ENCODE peak calls at places on chromosomes 5 and 9, in six cellular contexts. Y is natural killer cell, T is H1, B is Peyer's patch, O is neural crest cell, V is BJ. P is an unnamed sample.
A peak's percentile ranks its signal among the peaks of the same experiment; 100 is the strongest.

GRCh38 chr9:19186240-19186639 is 44.3 kb upstream of the DENND4C start:
- DNase-seq in B (no peak), O (no peak), T (no peak), V (no peak), Y (no peak), P (no peak)

GRCh38 chr5:850511-851006 is at the start of gene ZDHHC11:
- DNase-seq in T (peak; percentile 46), Y (no peak), O (peak; percentile 44), B (peak; percentile 45), V (no peak), P (no peak)

GRCh38 chr5:33114361-33114760 is 326.4 kb upstream of the TARS1 start:
- DNase-seq in Y (no peak), B (no peak), T (no peak), V (no peak), O (no peak), P (no peak)

GRCh38 chr5:35012796-35013195 is 35.0 kb downstream of the AGXT2 start:
- DNase-seq in B (no peak), V (no peak), O (no peak), T (no peak), Y (no peak), P (no peak)

GRCh38 chr9:89036383-89036782 is 45.1 kb downstream of the S1PR3 start:
- DNase-seq in B (no peak), T (no peak), Y (no peak), V (no peak), O (no peak), P (no peak)

GRCh38 chr5:107418902-107419301 is 251.8 kb downstream of the EFNA5 start:
- DNase-seq in O (no peak), T (no peak), B (no peak), V (no peak), Y (no peak), P (no peak)

GRCh38 chr5:112554089-112554977 is 135.3 kb upstream of the EPB41L4A start:
- DNase-seq in Y (no peak), T (no peak), B (no peak), V (no peak), O (no peak), P (no peak)

GRCh38 chr5:172897691-172898512 is 61.3 kb upstream of the RPL26L1 start:
- DNase-seq in Y (no peak), O (no peak), B (no peak), T (no peak), V (peak; percentile 99), P (no peak)

GRCh38 chr5:61817472-61818326 is 485.6 kb downstream of the ZSWIM6 start:
- DNase-seq in O (peak; percentile 40), Y (no peak), B (peak; percentile 74), T (no peak), V (no peak), P (no peak)

GRCh38 chr9:133666845-133667244 is 30.7 kb downstream of the DBH start:
- DNase-seq in Y (no peak), T (no peak), B (no peak), V (no peak), O (no peak), P (no peak)

GRCh38 chr5:10599828-10600227 is 36.0 kb downstream of the ANKRD33B start:
- DNase-seq in B (no peak), O (no peak), Y (no peak), V (peak; percentile 14), T (no peak), P (no peak)

GRCh38 chr9:119074017-119074416 is 295.2 kb downstream of the BRINP1 start:
- DNase-seq in T (no peak), Y (no peak), O (no peak), B (no peak), V (no peak), P (no peak)

DNA sequence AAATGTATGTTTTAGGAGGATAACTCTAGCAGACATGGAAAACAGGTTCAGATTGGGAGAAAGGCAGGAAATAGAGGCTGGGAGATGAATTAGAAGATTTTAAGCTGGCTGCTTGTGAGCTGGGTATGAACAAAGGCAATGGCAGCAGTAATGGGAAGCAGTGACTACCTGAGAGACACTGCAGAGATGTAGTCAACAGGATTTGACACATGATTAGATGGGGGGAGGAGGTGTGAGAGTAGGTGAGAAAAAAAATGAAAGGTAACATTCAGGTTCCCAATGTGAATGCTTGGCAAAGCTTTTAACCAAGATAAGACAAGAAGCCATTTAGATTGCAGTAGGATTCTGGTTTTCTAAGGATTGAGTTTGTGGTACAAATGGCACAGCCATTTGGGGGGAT is 22.8 kb upstream of the IFNE start:
- DNase-seq in T (no peak), Y (no peak), O (no peak), B (no peak), V (no peak), P (no peak)
- TF ChIP-seq CTCF in T (no peak), Y (no peak), O (no peak), B (no peak), V (no peak), P (no peak)

DNA sequence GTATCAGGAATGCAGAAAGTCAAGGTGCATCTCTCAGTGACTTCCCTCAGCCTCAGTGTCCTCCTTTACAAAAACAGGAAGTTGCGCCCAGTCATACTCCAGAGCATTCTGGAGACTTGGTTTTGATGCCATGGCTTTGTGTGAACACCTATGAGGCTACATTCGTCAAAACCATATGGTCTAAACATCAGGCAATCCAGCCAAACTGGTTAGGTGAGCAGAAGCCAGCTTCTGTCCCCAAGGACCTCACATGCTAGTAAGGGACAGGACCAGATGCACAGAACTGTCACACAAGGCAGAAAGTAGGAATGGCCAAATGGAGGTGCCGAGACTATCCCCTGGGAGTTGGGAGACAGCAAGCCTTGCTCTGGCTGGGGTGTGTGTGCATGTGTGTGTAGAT is 217.2 kb downstream of the MELK start:
- DNase-seq in V (no peak), B (no peak), Y (no peak), T (no peak), O (no peak), P (no peak)
- TF ChIP-seq CTCF in V (no peak), B (no peak), Y (no peak), T (no peak), O (no peak), P (no peak)

GRCh38 chr9:137084526-137084925 is 2.3 kb upstream of the MAN1B1 start:
- DNase-seq in O (no peak), T (no peak), Y (no peak), V (no peak), B (no peak), P (no peak)

GRCh38 chr9:137088121-137088520 is 1.3 kb downstream of the MAN1B1 start:
- DNase-seq in O (no peak), V (no peak), Y (no peak), B (no peak), T (no peak), P (no peak)

GRCh38 chr9:137085918-137086530 is 761 bp upstream of the MAN1B1 start:
- DNase-seq in T (no peak), O (no peak), B (peak; percentile 64), V (no peak), Y (no peak), P (no peak)

GRCh38 chr9:137087409-137087925 is 682 bp downstream of the MAN1B1 start:
- DNase-seq in Y (no peak), O (no peak), B (peak; percentile 58), V (no peak), T (no peak), P (no peak)

DNA sequence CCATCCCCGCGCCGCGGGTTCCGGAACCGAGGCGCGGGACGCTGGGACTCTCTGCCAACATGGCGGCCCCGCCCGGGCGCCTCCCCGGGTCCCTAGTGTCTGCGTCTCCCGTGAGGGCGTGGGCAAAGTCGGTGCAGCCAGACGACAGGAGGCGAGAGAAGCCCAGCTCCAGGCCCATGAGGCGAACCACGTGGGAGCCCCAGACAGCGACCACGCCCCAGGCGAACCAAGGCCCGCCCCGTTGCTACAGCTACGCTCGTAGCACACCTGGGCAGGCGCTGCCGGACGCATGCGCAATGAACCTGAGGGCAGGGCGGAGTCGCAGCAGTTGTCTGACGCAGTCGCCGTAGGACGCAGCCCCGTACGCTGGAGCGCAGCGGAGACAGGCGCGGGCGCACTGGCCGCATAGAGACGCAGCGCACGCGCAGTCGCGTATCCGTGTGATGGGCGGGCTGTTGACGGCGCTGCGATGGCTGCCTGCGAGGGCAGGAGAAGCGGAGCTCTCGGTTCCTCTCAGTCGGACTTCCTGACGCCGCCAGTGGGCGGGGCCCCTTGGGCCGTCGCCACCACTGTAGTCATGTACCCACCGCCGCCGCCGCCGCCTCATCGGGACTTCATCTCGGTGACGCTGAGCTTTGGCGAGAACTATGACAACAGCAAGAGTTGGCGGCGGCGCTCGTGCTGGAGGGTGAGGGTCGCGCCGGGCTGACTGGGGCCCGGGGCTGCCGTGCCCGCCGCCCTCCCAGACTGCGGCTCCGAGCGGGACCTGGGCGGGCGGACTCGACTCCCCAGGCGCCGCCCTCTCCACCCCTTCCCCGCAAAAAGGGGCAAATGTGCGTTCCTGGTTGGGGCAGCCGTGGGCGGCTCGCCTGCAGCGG is at the start of gene MAN1B1:
- DNase-seq in Y (peak; percentile 96), O (peak; percentile 94), B (peak; percentile 100), T (peak; percentile 97), V (peak; percentile 96), P (peak; percentile 99)
- TF ChIP-seq CTCF in Y (no peak), O (no peak), B (no peak), T (no peak), V (no peak), P (no peak)

DNA sequence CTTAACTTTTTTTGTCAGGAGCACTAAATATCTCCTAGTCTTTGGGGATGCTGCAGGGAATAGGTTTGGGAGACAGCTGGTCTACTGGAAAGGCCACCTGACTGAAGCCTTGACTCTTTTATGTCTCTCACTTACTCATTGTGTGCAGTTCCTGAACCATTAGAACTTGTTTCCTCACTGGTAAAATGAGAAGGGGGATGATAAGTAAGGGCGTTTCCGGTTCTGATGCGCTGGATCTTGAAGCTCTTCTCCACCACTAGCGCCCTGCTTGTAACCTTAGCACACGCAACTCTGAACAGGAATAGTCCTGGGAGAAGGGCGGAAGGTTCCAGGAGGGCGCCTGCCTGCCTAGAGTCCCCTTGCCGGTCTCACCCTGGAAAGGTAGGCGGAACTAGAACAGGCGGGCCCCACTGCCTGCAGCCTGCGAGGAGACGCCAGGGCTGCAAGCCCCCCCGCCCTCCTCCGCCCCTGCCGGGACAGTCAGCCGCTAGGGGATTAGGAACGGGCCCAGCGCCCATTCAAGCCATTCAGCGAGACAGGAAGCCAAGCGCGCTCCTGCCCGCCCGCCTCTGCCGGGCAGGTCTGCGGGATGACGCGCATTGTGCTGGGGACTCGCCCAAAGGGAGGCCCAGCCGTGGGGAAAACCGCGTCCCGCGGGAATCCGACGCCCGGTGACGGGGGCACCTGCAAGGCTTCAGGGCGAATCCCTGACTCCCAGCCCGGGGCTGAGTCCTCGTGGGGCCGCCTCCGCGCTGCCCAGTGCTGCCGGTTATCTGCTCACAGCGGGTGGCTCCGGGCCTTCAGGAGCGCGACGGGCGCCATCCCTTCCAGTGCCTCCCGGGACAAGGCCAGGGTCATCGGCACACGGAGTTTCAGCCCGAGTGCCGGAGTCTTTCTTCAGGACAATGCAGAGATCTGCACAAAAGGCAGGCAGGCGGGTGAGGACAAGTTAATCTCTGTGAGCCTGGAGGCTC is 44.0 kb upstream of the XPA start:
- DNase-seq in V (peak; percentile 11), O (peak; percentile 60), Y (no peak), B (peak; percentile 52), T (peak; percentile 88), P (peak; percentile 74)
- TF ChIP-seq CTCF in V (peak; percentile 46), O (peak; percentile 53), Y (no peak), B (no peak), T (no peak), P (peak; percentile 63)